ENCODE peak calls at places on chromosomes 11 and 22, in four cellular contexts. J is CD8-positive, alpha-beta T cell; Y is lower lobe of right lung; K is fibroblast of lung. O is an unnamed sample. For H3K36me3, the result is how much of the 10 kb centered on the place peaks cover.

GRCh38 chr11:119493712-119494111 is 70.7 kb upstream of the THY1 start:
- DNase-seq in J (no peak), K (peak), Y (no peak), O (no peak)

GRCh38 chr22:32574397-32574796 is 99.8 kb downstream of the FBXO7 start:
- DNase-seq in K (no peak), Y (no peak), J (no peak), O (no peak)

GRCh38 chr22:20783844-20784723 is 10.2 kb downstream of the SERPIND1 start:
- DNase-seq in K (peak), J (peak), Y (no peak), O (peak)

GRCh38 chr22:41512421-41513194 is 31.7 kb downstream of the POLR3H start:
- DNase-seq in K (peak), Y (no peak), J (no peak), O (peak)

GRCh38 chr22:26707581-26707980 is 50.2 kb downstream of the MIAT start:
- DNase-seq in Y (no peak), J (no peak), K (no peak), O (peak)

GRCh38 chr11:26806209-26806608 is 84.3 kb upstream of the SLC5A12 start:
- DNase-seq in K (peak), J (no peak), Y (no peak), O (no peak)

GRCh38 chr11:46386674-46387073 is 4.9 kb downstream of the CHRM4 start:
- DNase-seq in K (no peak), Y (no peak), J (no peak), O (no peak)

GRCh38 chr11:35242412-35242811 is 103.4 kb downstream of the CD44 start:
- DNase-seq in J (no peak), Y (no peak), K (no peak), O (no peak)

GRCh38 chr22:46122511-46122971 is 27.8 kb upstream of the PPARA start:
- DNase-seq in J (peak), K (peak), Y (peak), O (no peak)

GRCh38 chr22:19086417-19086816 is 35.8 kb downstream of the DGCR2 start:
- DNase-seq in Y (no peak), J (no peak), K (no peak), O (no peak)

GRCh38 chr22:46071451-46072029 is 78.8 kb upstream of the PPARA start:
- DNase-seq in J (no peak), K (peak), Y (peak), O (peak)

GRCh38 chr11:12981879-12982531 is 27.1 kb upstream of the RASSF10 start:
- DNase-seq in K (peak), J (no peak), Y (no peak), O (no peak)

GRCh38 chr11:34866375-34866774 is 49.8 kb downstream of the APIP start:
- DNase-seq in J (no peak), K (peak), Y (no peak), O (no peak)

GRCh38 chr11:70698871-70699270 is 300.5 kb downstream of the CTTN start:
- DNase-seq in J (no peak), Y (peak), K (no peak), O (no peak)

GRCh38 chr11:16610213-16610737 is 128.2 kb upstream of the C11orf58 start:
- DNase-seq in Y (no peak), K (no peak), J (no peak), O (no peak)

GRCh38 chr11:112157274-112157766 is 6.6 kb downstream of the IL18 start:
- DNase-seq in J (no peak), K (peak), Y (no peak), O (peak)

GRCh38 chr22:43826142-43827093 is 14.3 kb upstream of the EFCAB6 start:
- DNase-seq in J (no peak), Y (no peak), K (peak), O (peak)

GRCh38 chr11:46305295-46305694 is 27.8 kb downstream of the CREB3L1 start:
- DNase-seq in Y (no peak), J (no peak), K (peak), O (no peak)

GRCh38 chr11:104136861-104137260 is 27.1 kb downstream of the PDGFD start:
- DNase-seq in J (no peak), K (no peak), Y (no peak), O (no peak)
- H3K4me3 ChIP-seq in J (no peak), K (no peak), Y (no peak), O (no peak)

GRCh38 chr11:67482736-67483497 is at the start of gene AIP:
- DNase-seq in K (peak), J (peak), Y (peak), O (peak)
- TF ChIP-seq CTCF in K (no peak), J (no peak), Y (peak), O (no peak)

GRCh38 chr11:121057922-121058321 is 34.0 kb downstream of the TBCEL start:
- DNase-seq in Y (no peak), K (no peak), J (no peak), O (no peak)
- H3K36me3 ChIP-seq in Y (half or more), K (under half), J (under half), O (under half)

DNA sequence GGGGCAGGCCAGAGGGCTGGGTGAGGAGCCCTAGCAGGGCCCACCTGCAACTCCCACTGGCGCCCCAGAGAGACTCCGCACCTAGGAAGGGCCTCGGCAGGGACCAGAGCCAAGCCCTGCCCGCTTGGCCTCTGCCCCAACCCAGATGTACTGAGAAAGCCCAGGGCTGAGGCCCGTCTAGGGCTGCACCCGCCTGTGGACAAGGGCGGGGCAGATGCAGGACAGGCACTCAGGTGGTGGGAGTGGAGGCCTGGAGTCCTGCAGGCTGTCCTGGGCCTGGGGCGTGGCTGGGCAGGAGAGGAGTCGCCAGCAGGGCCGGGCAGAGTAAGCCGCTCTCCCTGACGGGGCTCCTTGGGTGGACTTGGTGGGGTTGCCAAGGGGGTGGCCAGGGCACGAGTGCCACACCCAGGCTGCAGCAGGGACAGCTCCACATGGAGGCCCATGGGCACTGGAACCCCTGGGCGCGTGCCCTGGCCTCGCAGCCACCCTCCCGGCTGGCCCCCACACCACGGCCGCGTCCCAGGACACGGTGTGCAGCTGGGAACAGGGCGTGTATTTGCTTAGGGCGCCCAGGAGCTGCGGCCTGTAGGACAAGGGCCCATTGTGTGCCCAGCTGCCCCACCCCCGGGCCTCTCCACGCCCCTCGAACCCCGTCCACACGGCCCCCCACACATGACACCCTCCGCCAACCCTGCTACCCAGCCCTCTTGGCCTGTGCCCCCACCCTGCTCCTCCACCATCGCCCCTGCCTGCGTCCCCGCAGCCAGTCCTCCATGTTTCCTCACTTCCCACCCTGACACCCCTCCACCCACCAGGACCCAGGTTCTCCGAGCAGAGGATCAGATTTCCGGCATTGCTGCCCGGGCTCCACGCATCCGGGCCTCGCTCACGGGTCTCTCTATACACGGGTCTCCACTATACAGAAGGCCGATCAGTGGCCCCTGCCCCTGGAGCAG is 11.3 kb upstream of the PIM3 start:
- DNase-seq in J (no peak), Y (peak), K (no peak), O (no peak)
- H3K4me3 ChIP-seq in J (no peak), Y (peak), K (no peak), O (no peak)

GRCh38 chr11:131504199-131504949 is 134.0 kb downstream of the NTM start:
- DNase-seq in Y (no peak), J (no peak), K (no peak), O (no peak)
- TF ChIP-seq CTCF in Y (no peak), J (no peak), K (no peak), O (no peak)

DNA sequence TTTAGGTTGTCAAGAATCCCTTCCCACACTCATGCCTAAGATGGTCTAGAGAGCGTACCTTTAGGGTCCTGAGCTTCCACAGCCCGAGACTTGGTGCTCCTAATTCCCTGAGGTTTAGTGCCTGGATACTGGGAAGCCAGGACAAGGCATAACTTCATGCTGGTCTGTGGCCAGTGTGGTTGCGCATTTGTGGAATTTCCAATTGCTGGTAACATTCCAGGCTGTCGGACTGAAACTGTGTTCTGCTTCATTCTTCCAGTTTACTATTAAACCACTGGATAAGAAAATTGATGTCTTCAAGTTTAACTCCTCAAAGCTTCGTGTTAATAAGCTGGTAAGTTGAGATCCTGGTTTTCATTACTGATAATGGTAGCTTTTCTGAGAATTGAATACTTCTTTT is 55.1 kb upstream of the CABP7 start:
- DNase-seq in K (no peak), J (no peak), Y (no peak), O (peak)
- H3K36me3 ChIP-seq in K (under half), J (under half), Y (half or more), O (under half)

GRCh38 chr11:22828373-22828772 is 1.2 kb downstream of the SVIP start:
- DNase-seq in Y (no peak), K (no peak), J (no peak), O (no peak)
- H3K4me3 ChIP-seq in Y (peak), K (peak), J (peak), O (peak)

GRCh38 chr22:17235149-17235655 is 16.0 kb upstream of the ADA2 start:
- DNase-seq in Y (peak), J (no peak), K (no peak), O (no peak)

GRCh38 chr22:17232406-17232805 is 13.2 kb upstream of the ADA2 start:
- DNase-seq in J (no peak), Y (no peak), K (no peak), O (no peak)

GRCh38 chr22:17235861-17236260 is 16.6 kb upstream of the ADA2 start:
- DNase-seq in Y (no peak), K (no peak), J (no peak), O (no peak)

GRCh38 chr22:17233348-17234043 is 14.3 kb upstream of the ADA2 start:
- DNase-seq in K (no peak), J (no peak), Y (no peak), O (no peak)

DNA sequence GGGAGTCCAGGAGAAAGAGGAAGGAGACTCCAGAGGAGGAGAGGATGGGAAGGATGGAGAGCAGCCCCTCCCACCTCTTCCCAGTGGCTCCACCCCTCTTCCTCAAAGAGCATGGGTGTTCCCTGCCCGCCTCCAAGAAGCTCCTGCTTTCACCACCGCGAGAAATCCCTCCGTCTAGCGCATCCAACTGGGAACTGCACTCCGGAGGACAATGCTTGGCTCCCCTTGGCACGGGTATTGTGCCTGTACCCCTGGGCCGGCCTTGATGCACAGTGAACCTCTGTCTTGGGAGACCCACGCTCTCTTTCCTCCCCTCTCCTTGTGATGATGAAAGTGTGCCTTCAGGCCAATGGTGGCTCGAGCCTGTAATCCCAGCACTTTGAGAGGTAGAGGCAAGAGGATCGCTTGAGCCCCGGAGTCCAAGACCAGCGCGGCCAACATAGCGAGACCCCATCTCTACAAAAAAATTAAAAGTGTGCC is 14.9 kb upstream of the ADA2 start:
- DNase-seq in J (no peak), Y (peak), K (peak), O (no peak)
- TF ChIP-seq CTCF in J (no peak), Y (no peak), K (no peak), O (peak)